ENCODE peak calls at places on chromosomes 1 and 21, in six cellular contexts. R, B, F, M, H and Q are unnamed samples.

GRCh38 chr1:53068314-53069084 is 6.5 kb downstream of the PODN start:
- DNase-seq in B (no peak), M (no peak), R (no peak), H (no peak), F (no peak), Q (no peak)

GRCh38 chr1:11648039-11648438 is 6.2 kb downstream of the FBXO2 start:
- DNase-seq in R (no peak), M (no peak), B (no peak), F (no peak), H (no peak), Q (no peak)

GRCh38 chr1:42044346-42044745 is 108.9 kb upstream of the GUCA2B start:
- DNase-seq in R (no peak), F (no peak), B (no peak), H (no peak), M (no peak), Q (no peak)

GRCh38 chr1:246147471-246148461 is 359.3 kb downstream of the SMYD3 start:
- DNase-seq in F (no peak), H (no peak), M (no peak), B (no peak), R (no peak), Q (no peak)

GRCh38 chr1:228986093-228986904 is 251.0 kb downstream of the RHOU start:
- DNase-seq in M (no peak), R (no peak), H (no peak), F (no peak), B (no peak), Q (peak; percentile 41)

GRCh38 chr1:97581614-97582051 is 339.2 kb downstream of the DPYD start:
- DNase-seq in R (no peak), M (peak; percentile 72), F (no peak), B (no peak), H (no peak), Q (no peak)

GRCh38 chr21:46130721-46131720 is 24.4 kb downstream of the FTCD start:
- DNase-seq in F (no peak), R (no peak), H (no peak), B (no peak), M (peak; percentile 47), Q (no peak)

GRCh38 chr1:221419513-221420088 is 322.3 kb downstream of the DUSP10 start:
- DNase-seq in F (peak; percentile 63), B (no peak), H (peak; percentile 51), R (no peak), M (peak; percentile 96), Q (peak; percentile 83)

GRCh38 chr1:99766378-99766800 is at the start of gene FRRS1:
- DNase-seq in B (peak; percentile 65), R (peak; percentile 39), H (no peak), F (no peak), M (peak; percentile 53), Q (peak; percentile 52)

DNA sequence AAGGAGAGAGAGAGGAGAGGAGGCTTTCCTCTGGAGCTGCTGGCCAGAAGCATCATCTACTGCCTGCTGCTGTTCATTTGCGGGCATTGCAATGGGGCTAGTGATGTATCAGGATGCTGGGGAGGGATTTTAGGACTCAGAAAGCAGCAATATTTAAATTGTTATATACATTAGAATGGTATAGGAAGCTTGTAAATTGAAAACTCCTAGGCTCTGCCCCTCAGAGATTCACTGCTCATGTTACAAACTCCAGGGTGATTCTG is 141.9 kb downstream of the ZNF648 start:
- DNase-seq in R (no peak), F (no peak), B (no peak), H (no peak), M (no peak), Q (no peak)
- TF ChIP-seq CTCF in R (no peak), F (no peak), B (peak; percentile 19), H (no peak), M (no peak), Q (no peak)

DNA sequence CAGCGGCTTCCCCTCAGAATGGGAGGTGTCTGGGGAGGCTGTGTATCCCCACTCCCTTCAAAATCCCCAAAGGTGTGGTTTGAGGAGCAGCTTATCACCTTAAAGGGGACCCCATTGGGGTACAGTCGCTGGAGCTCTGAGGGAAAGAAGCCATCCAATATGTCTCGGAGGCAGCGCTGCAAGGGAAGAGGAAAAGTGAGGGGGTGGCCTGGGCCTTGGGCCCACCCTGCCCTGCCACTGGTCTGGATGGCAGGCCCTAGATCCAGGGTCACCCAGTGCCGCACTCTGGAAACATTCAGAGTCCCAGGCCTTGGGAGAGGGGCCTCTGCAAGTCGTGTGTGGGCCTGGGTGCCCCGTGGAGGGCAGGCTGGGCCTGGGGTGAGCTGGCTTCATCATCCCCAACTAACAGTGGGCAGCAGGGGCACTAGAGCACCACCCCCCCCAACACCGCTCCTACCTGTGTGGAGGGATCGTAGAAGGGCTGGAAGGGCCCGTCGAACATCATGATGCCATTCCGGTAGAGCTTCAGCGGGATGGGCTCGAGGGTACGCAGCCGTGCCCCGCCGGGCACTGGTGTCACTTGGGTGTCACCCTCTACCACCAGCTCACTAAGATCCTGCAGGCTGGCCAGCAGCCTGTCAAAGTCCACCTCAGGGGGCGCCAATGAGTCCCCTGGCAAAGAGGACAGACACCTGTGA is 5.6 kb downstream of the SH3BGRL3 start:
- DNase-seq in F (no peak), H (no peak), B (no peak), M (no peak), R (peak; percentile 64), Q (no peak)
- TF ChIP-seq CTCF in F (peak; percentile 26), H (peak; percentile 15), B (peak; percentile 27), M (peak; percentile 11), R (peak; percentile 49), Q (peak; percentile 27)

GRCh38 chr1:147598631-147599361 is 57.5 kb downstream of the BCL9 start:
- DNase-seq in R (peak; percentile 73), M (no peak), B (no peak), H (no peak), F (no peak), Q (no peak)

GRCh38 chr1:147599362-147600118 is 58.2 kb downstream of the BCL9 start:
- DNase-seq in R (peak; percentile 98), M (peak; percentile 95), H (peak; percentile 94), B (peak; percentile 61), F (peak; percentile 78), Q (peak; percentile 92)

GRCh38 chr1:147603986-147604385 is 62.7 kb downstream of the BCL9 start:
- DNase-seq in R (no peak), M (no peak), B (no peak), F (no peak), H (no peak), Q (no peak)

GRCh38 chr1:147597010-147597409 is 55.7 kb downstream of the BCL9 start:
- DNase-seq in M (no peak), F (no peak), H (no peak), R (no peak), B (no peak), Q (no peak)

GRCh38 chr1:147600119-147601111 is 59.1 kb downstream of the BCL9 start:
- DNase-seq in M (peak; percentile 25), R (no peak), B (peak; percentile 71), H (no peak), F (no peak), Q (no peak)
- TF ChIP-seq CTCF in M (no peak), R (no peak), B (no peak), H (no peak), F (no peak), Q (no peak)

GRCh38 chr1:184379111-184379752 is 7.6 kb upstream of the C1orf21 start:
- DNase-seq in R (no peak), B (no peak), H (no peak), M (no peak), F (no peak), Q (no peak)
- TF ChIP-seq CTCF in R (no peak), B (peak; percentile 14), H (peak; percentile 4), M (peak; percentile 2), F (no peak), Q (peak; percentile 12)